ENCODE peak calls at places on chromosome 10, in six cellular contexts. One of them, this sample, is unnamed.

GRCh38 chr10:91296471-91296870 is 76.0 kb downstream of the PCGF5 start:
- DNase-seq in IMR-90: no peak
- DNase-seq in cardiac muscle cell: peak
- DNase-seq in WTC11: no peak
- DNase-seq in RWPE2: no peak
- DNase-seq in GM10248: no peak
- DNase-seq in this sample: no peak

GRCh38 chr10:6721964-6722615 is 142.0 kb upstream of the PRKCQ start:
- DNase-seq in IMR-90: peak
- DNase-seq in WTC11: no peak
- DNase-seq in GM10248: no peak
- DNase-seq in RWPE2: peak
- DNase-seq in cardiac muscle cell: peak
- DNase-seq in this sample: no peak

GRCh38 chr10:22752272-22752671 is 37.9 kb upstream of the PIP4K2A start:
- DNase-seq in IMR-90: no peak
- DNase-seq in cardiac muscle cell: no peak
- DNase-seq in RWPE2: no peak
- DNase-seq in WTC11: no peak
- DNase-seq in GM10248: no peak
- DNase-seq in this sample: no peak

GRCh38 chr10:70404906-70405824 is 1.2 kb downstream of the EIF4EBP2 start:
- DNase-seq in WTC11: peak
- DNase-seq in cardiac muscle cell: peak
- DNase-seq in IMR-90: peak
- DNase-seq in GM10248: peak
- DNase-seq in RWPE2: peak
- DNase-seq in this sample: peak

GRCh38 chr10:23065549-23065948 is 29.8 kb upstream of the MSRB2 start:
- DNase-seq in RWPE2: no peak
- DNase-seq in cardiac muscle cell: peak
- DNase-seq in GM10248: no peak
- DNase-seq in WTC11: no peak
- DNase-seq in IMR-90: peak
- DNase-seq in this sample: no peak

GRCh38 chr10:113399051-113399450 is 153.8 kb upstream of the HABP2 start:
- DNase-seq in GM10248: no peak
- DNase-seq in cardiac muscle cell: no peak
- DNase-seq in WTC11: no peak
- DNase-seq in IMR-90: no peak
- DNase-seq in RWPE2: no peak
- DNase-seq in this sample: no peak

GRCh38 chr10:87844837-87845623 is 18.3 kb downstream of the KLLN start:
- DNase-seq in RWPE2: no peak
- DNase-seq in cardiac muscle cell: peak
- DNase-seq in GM10248: no peak
- DNase-seq in WTC11: no peak
- DNase-seq in IMR-90: peak
- DNase-seq in this sample: no peak

GRCh38 chr10:21069929-21070363 is 172.8 kb upstream of the NEBL start:
- DNase-seq in IMR-90: no peak
- DNase-seq in RWPE2: no peak
- DNase-seq in GM10248: no peak
- DNase-seq in cardiac muscle cell: no peak
- DNase-seq in WTC11: no peak
- DNase-seq in this sample: no peak

GRCh38 chr10:97278491-97278989 is 13.9 kb downstream of the ARHGAP19 start:
- DNase-seq in cardiac muscle cell: peak
- DNase-seq in RWPE2: no peak
- DNase-seq in GM10248: peak
- DNase-seq in IMR-90: peak
- DNase-seq in WTC11: no peak
- DNase-seq in this sample: no peak

GRCh38 chr10:124996854-124997215 is 54.9 kb downstream of the ZRANB1 start:
- DNase-seq in RWPE2: no peak
- DNase-seq in cardiac muscle cell: no peak
- DNase-seq in GM10248: peak
- DNase-seq in IMR-90: no peak
- DNase-seq in WTC11: peak
- DNase-seq in this sample: no peak

GRCh38 chr10:58360412-58361004 is 24.7 kb upstream of the TFAM start:
- DNase-seq in IMR-90: no peak
- DNase-seq in cardiac muscle cell: no peak
- DNase-seq in WTC11: no peak
- DNase-seq in RWPE2: no peak
- DNase-seq in GM10248: no peak
- DNase-seq in this sample: no peak

GRCh38 chr10:76432274-76433012 is 1001.0 kb downstream of the LRMDA start:
- DNase-seq in WTC11: no peak
- DNase-seq in cardiac muscle cell: peak
- DNase-seq in RWPE2: no peak
- DNase-seq in IMR-90: peak
- DNase-seq in GM10248: no peak
- DNase-seq in this sample: no peak

GRCh38 chr10:7218974-7219373 is 191.9 kb downstream of the SFMBT2 start:
- DNase-seq in cardiac muscle cell: peak
- DNase-seq in WTC11: no peak
- DNase-seq in IMR-90: peak
- DNase-seq in RWPE2: no peak
- DNase-seq in GM10248: no peak
- DNase-seq in this sample: no peak

GRCh38 chr10:33306756-33307519 is 27.5 kb downstream of the NRP1 start:
- DNase-seq in WTC11: no peak
- DNase-seq in cardiac muscle cell: peak
- DNase-seq in IMR-90: peak
- DNase-seq in GM10248: no peak
- DNase-seq in RWPE2: no peak
- DNase-seq in this sample: no peak

GRCh38 chr10:17238445-17239275 is 10.6 kb downstream of the VIM start:
- DNase-seq in WTC11: no peak
- DNase-seq in GM10248: no peak
- DNase-seq in RWPE2: no peak
- DNase-seq in cardiac muscle cell: peak
- DNase-seq in IMR-90: peak
- DNase-seq in this sample: peak

GRCh38 chr10:70602665-70603438 is at the start of gene PRF1:
- DNase-seq in IMR-90: no peak
- DNase-seq in WTC11: no peak
- DNase-seq in GM10248: peak
- DNase-seq in RWPE2: no peak
- DNase-seq in cardiac muscle cell: no peak
- DNase-seq in this sample: no peak

GRCh38 chr10:26805567-26806245 is 55.1 kb downstream of the ABI1 start:
- DNase-seq in WTC11: no peak
- DNase-seq in cardiac muscle cell: no peak
- DNase-seq in GM10248: no peak
- DNase-seq in IMR-90: peak
- DNase-seq in RWPE2: no peak
- DNase-seq in this sample: no peak

GRCh38 chr10:77290528-77291155 is 347.0 kb downstream of the KCNMA1 start:
- DNase-seq in GM10248: no peak
- DNase-seq in RWPE2: peak
- DNase-seq in IMR-90: peak
- DNase-seq in WTC11: no peak
- DNase-seq in cardiac muscle cell: peak
- DNase-seq in this sample: no peak

GRCh38 chr10:12727832-12728215 is 273.7 kb downstream of the CCDC3 start:
- DNase-seq in GM10248: no peak
- DNase-seq in IMR-90: no peak
- DNase-seq in cardiac muscle cell: peak
- DNase-seq in WTC11: no peak
- DNase-seq in RWPE2: no peak
- DNase-seq in this sample: no peak

GRCh38 chr10:90993340-90993739 is 72.5 kb upstream of the ANKRD1 start:
- DNase-seq in cardiac muscle cell: no peak
- DNase-seq in GM10248: no peak
- DNase-seq in RWPE2: no peak
- DNase-seq in WTC11: no peak
- DNase-seq in IMR-90: no peak
- DNase-seq in this sample: no peak

GRCh38 chr10:49518982-49519578 is 19.8 kb downstream of the ERCC6 start:
- DNase-seq in WTC11: peak
- DNase-seq in RWPE2: no peak
- DNase-seq in IMR-90: peak
- DNase-seq in GM10248: peak
- DNase-seq in cardiac muscle cell: peak
- DNase-seq in this sample: peak

GRCh38 chr10:124991872-124992271 is 49.9 kb downstream of the ZRANB1 start:
- DNase-seq in IMR-90: no peak
- DNase-seq in WTC11: no peak
- DNase-seq in RWPE2: no peak
- DNase-seq in GM10248: peak
- DNase-seq in cardiac muscle cell: no peak
- DNase-seq in this sample: no peak

GRCh38 chr10:28988980-28989379 is 299.9 kb upstream of the LYZL1 start:
- DNase-seq in IMR-90: no peak
- DNase-seq in WTC11: no peak
- DNase-seq in GM10248: no peak
- DNase-seq in RWPE2: no peak
- DNase-seq in cardiac muscle cell: no peak
- DNase-seq in this sample: no peak

GRCh38 chr10:83459124-83459523 is 680.2 kb upstream of the GHITM start:
- DNase-seq in cardiac muscle cell: no peak
- DNase-seq in WTC11: no peak
- DNase-seq in IMR-90: no peak
- DNase-seq in GM10248: no peak
- DNase-seq in RWPE2: no peak
- DNase-seq in this sample: no peak

GRCh38 chr10:97574374-97575100 is 2.0 kb downstream of the ANKRD2 start:
- DNase-seq in cardiac muscle cell: peak
- DNase-seq in IMR-90: peak
- DNase-seq in WTC11: no peak
- DNase-seq in GM10248: no peak
- DNase-seq in RWPE2: peak
- DNase-seq in this sample: no peak

GRCh38 chr10:70283445-70284399 is at the start of gene NPFFR1:
- DNase-seq in RWPE2: no peak
- DNase-seq in IMR-90: no peak
- DNase-seq in cardiac muscle cell: no peak
- DNase-seq in GM10248: no peak
- DNase-seq in WTC11: peak
- DNase-seq in this sample: peak

DNA sequence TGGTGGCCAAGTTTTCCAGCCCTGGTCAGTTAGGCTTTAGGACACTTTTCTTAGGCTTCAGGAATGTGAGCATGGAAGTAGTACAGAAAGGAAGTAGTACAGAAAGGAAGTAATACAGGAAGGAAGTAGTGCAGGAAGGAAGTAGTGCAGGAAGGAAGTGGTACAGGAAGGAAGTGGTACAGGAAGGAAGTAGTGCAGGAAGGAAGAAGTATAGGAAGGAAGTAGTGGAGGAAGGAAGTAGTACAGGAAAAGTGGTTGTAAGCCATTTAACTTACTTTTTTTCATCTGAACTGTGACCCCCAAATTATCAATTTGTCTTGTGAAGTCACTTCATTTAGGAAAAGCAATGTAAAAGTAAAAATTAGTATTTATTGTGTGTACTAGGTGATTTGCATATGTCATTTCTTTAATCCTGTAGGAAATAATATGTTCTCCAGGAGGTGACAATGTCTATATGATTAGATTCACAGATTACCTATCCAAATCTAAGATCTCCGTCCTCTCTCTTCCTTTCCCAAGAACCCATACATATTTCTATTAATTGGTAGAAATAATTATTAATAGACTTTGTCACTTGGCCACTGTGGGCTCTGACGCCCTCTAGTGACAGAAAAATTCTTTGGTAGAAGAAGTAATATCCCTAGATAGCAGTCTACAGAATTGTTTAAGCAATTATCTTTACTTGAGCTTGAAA is 3.9 kb upstream of the FAS start:
- DNase-seq in WTC11: no peak
- DNase-seq in GM10248: peak
- DNase-seq in cardiac muscle cell: peak
- DNase-seq in RWPE2: no peak
- DNase-seq in IMR-90: peak
- DNase-seq in this sample: no peak
- TF ChIP-seq CTCF in WTC11: no peak
- TF ChIP-seq CTCF in GM10248: peak
- TF ChIP-seq CTCF in cardiac muscle cell: peak
- TF ChIP-seq CTCF in RWPE2: peak
- TF ChIP-seq CTCF in IMR-90: peak
- TF ChIP-seq CTCF in this sample: peak

GRCh38 chr10:31318854-31319601 is at the start of gene ZEB1:
- DNase-seq in WTC11: peak
- DNase-seq in cardiac muscle cell: peak
- DNase-seq in IMR-90: peak
- DNase-seq in RWPE2: peak
- DNase-seq in GM10248: peak
- DNase-seq in this sample: peak
- TF ChIP-seq CTCF in WTC11: no peak
- TF ChIP-seq CTCF in cardiac muscle cell: peak
- TF ChIP-seq CTCF in IMR-90: peak
- TF ChIP-seq CTCF in RWPE2: no peak
- TF ChIP-seq CTCF in GM10248: peak
- TF ChIP-seq CTCF in this sample: peak

GRCh38 chr10:131202964-131203363 is 108.6 kb downstream of the TCERG1L start:
- DNase-seq in RWPE2: no peak
- DNase-seq in WTC11: no peak
- DNase-seq in IMR-90: no peak
- DNase-seq in cardiac muscle cell: no peak
- DNase-seq in GM10248: no peak
- DNase-seq in this sample: no peak
- TF ChIP-seq CTCF in RWPE2: no peak
- TF ChIP-seq CTCF in WTC11: no peak
- TF ChIP-seq CTCF in IMR-90: no peak
- TF ChIP-seq CTCF in cardiac muscle cell: no peak
- TF ChIP-seq CTCF in GM10248: no peak
- TF ChIP-seq CTCF in this sample: no peak

GRCh38 chr10:109838592-109839244 is 84.6 kb downstream of the XPNPEP1 start:
- DNase-seq in RWPE2: no peak
- DNase-seq in WTC11: peak
- DNase-seq in IMR-90: no peak
- DNase-seq in cardiac muscle cell: no peak
- DNase-seq in GM10248: no peak
- DNase-seq in this sample: no peak
- TF ChIP-seq CTCF in RWPE2: no peak
- TF ChIP-seq CTCF in WTC11: no peak
- TF ChIP-seq CTCF in IMR-90: no peak
- TF ChIP-seq CTCF in cardiac muscle cell: no peak
- TF ChIP-seq CTCF in GM10248: no peak
- TF ChIP-seq CTCF in this sample: no peak

GRCh38 chr10:75294031-75294437 is 58.3 kb upstream of the COMTD1 start:
- DNase-seq in cardiac muscle cell: no peak
- DNase-seq in WTC11: no peak
- DNase-seq in IMR-90: no peak
- DNase-seq in RWPE2: no peak
- DNase-seq in GM10248: no peak
- DNase-seq in this sample: no peak
- TF ChIP-seq CTCF in cardiac muscle cell: no peak
- TF ChIP-seq CTCF in WTC11: no peak
- TF ChIP-seq CTCF in IMR-90: no peak
- TF ChIP-seq CTCF in RWPE2: no peak
- TF ChIP-seq CTCF in GM10248: no peak
- TF ChIP-seq CTCF in this sample: no peak